ENCODE peak calls at places on chromosomes 12 and 14, in four cellular contexts. One of them, this sample, is unnamed.
A peak's percentile ranks its signal among the peaks of the same experiment; 100 is the strongest.

GRCh38 chr12:132158677-132159554 is 14.7 kb downstream of the NOC4L start:
- DNase-seq in brain microvascular endothelial cell: no peak
- DNase-seq in GM12865: no peak
- DNase-seq in ovary: no peak
- DNase-seq in this sample: no peak

GRCh38 chr12:89874146-89874545 is 165.5 kb upstream of the ATP2B1 start:
- DNase-seq in brain microvascular endothelial cell: no peak
- DNase-seq in GM12865: no peak
- DNase-seq in ovary: no peak
- DNase-seq in this sample: no peak

GRCh38 chr12:120928864-120929652 is 24.9 kb upstream of the SPPL3 start:
- DNase-seq in brain microvascular endothelial cell: no peak
- DNase-seq in GM12865: no peak
- DNase-seq in ovary: no peak
- DNase-seq in this sample: no peak

GRCh38 chr14:38210168-38210567 is 2.5 kb downstream of the SSTR1 start:
- DNase-seq in brain microvascular endothelial cell: no peak
- DNase-seq in GM12865: no peak
- DNase-seq in ovary: no peak
- DNase-seq in this sample: no peak

GRCh38 chr12:46941981-46942380 is 116.2 kb upstream of the SLC38A4 start:
- DNase-seq in brain microvascular endothelial cell: no peak
- DNase-seq in GM12865: no peak
- DNase-seq in ovary: no peak
- DNase-seq in this sample: no peak

GRCh38 chr12:26445909-26446308 is 250.5 kb downstream of the SSPN start:
- DNase-seq in brain microvascular endothelial cell: no peak
- DNase-seq in GM12865: no peak
- DNase-seq in ovary: no peak
- DNase-seq in this sample: no peak

GRCh38 chr12:53044896-53045571 is 4.8 kb upstream of the TNS2 start:
- DNase-seq in brain microvascular endothelial cell: no peak
- DNase-seq in GM12865: no peak
- DNase-seq in ovary: peak; percentile 30
- DNase-seq in this sample: no peak

GRCh38 chr12:18564306-18564705 is 173.5 kb downstream of the PLCZ1 start:
- DNase-seq in brain microvascular endothelial cell: no peak
- DNase-seq in GM12865: no peak
- DNase-seq in ovary: no peak
- DNase-seq in this sample: no peak

GRCh38 chr12:109239179-109239578 is 69.9 kb downstream of the FOXN4 start:
- DNase-seq in brain microvascular endothelial cell: no peak
- DNase-seq in GM12865: no peak
- DNase-seq in ovary: no peak
- DNase-seq in this sample: no peak

GRCh38 chr12:118120579-118121363 is 15.2 kb upstream of the PEBP1 start:
- DNase-seq in brain microvascular endothelial cell: peak; percentile 72
- DNase-seq in GM12865: peak; percentile 82
- DNase-seq in ovary: peak; percentile 85
- DNase-seq in this sample: peak; percentile 39

GRCh38 chr12:124718458-124718857 is 145.2 kb downstream of the SCARB1 start:
- DNase-seq in brain microvascular endothelial cell: no peak
- DNase-seq in GM12865: no peak
- DNase-seq in ovary: no peak
- DNase-seq in this sample: no peak
- TF ChIP-seq CTCF in brain microvascular endothelial cell: no peak
- TF ChIP-seq CTCF in GM12865: no peak
- TF ChIP-seq CTCF in ovary: no peak
- TF ChIP-seq CTCF in this sample: no peak

DNA sequence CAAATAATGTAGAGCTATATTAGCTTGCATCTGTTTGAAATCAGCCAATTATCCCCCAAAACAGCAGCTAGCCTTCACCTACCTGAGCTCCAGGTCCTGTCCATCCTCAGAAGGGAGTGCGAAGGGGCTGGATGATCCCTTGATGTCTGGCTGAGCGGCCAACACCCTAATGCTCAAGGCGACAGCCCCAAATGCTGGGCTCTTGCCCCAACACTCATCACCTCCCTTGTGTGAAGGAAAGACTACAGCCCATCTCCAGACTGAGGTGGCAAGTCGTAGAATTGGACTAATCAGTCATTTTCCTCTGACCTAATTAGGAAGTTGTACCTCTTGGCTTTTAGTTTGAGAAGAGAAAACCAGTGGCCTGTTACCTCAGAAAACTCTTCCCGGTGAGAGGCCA is 16.3 kb upstream of the MDM1 start:
- DNase-seq in brain microvascular endothelial cell: no peak
- DNase-seq in GM12865: no peak
- DNase-seq in ovary: no peak
- DNase-seq in this sample: no peak
- H3K4me3 ChIP-seq in brain microvascular endothelial cell: no peak overlapping the region
- H3K4me3 ChIP-seq in GM12865: no peak overlapping the region
- H3K4me3 ChIP-seq in ovary: no peak overlapping the region
- H3K4me3 ChIP-seq in this sample: no peak overlapping the region

GRCh38 chr12:751192-751827 is 1.1 kb upstream of the WNK1 start:
- DNase-seq in brain microvascular endothelial cell: peak; percentile 94
- DNase-seq in GM12865: peak; percentile 99
- DNase-seq in ovary: peak; percentile 91
- DNase-seq in this sample: peak; percentile 95
- TF ChIP-seq CTCF in brain microvascular endothelial cell: peak; percentile 90
- TF ChIP-seq CTCF in GM12865: peak; percentile 74
- TF ChIP-seq CTCF in ovary: peak; percentile 49
- TF ChIP-seq CTCF in this sample: peak; percentile 83

GRCh38 chr14:20680363-20680762 is 4.0 kb upstream of the RNASE4 start:
- DNase-seq in brain microvascular endothelial cell: no peak
- DNase-seq in GM12865: no peak
- DNase-seq in ovary: no peak
- DNase-seq in this sample: no peak
- H3K4me3 ChIP-seq in brain microvascular endothelial cell: no peak overlapping the region
- H3K4me3 ChIP-seq in GM12865: peak overlapping the region; percentile 78
- H3K4me3 ChIP-seq in ovary: no peak overlapping the region
- H3K4me3 ChIP-seq in this sample: peak overlapping the region; percentile 81

GRCh38 chr12:8680533-8680932 is 17.3 kb upstream of the RIMKLB start:
- DNase-seq in brain microvascular endothelial cell: no peak
- DNase-seq in GM12865: no peak
- DNase-seq in ovary: no peak
- DNase-seq in this sample: no peak
- TF ChIP-seq CTCF in brain microvascular endothelial cell: peak; percentile 21
- TF ChIP-seq CTCF in GM12865: no peak
- TF ChIP-seq CTCF in ovary: no peak
- TF ChIP-seq CTCF in this sample: peak; percentile 10

DNA sequence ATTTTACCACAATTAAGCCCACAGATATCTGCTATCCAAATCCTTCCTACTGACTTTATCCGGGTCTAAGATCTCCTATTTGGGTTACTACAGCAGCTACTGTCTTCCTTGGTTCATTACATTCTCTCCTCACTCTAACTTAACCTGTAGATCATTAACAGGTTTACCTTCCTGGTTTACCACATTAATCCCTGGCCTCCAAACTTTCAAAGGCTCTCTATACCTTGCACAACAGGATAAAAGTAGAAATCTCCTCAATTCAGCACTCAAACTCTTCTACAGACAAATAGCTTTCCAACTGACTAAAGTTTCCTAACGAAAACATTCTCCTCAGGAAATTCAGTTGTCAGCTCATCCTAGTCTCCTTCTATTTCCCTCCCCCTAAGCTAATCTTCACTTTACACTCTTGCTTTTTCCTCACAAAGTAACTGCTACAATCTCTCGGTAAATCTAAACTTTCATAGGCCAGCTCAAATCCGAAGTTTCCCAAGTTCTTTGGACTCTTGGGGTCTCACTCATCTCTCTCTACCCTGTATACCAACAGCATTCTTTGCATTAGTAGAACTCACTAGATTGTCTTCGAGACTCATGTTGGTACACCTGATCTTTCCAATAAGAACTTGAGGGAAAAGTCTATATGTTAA is 2.7 kb downstream of the BTBD7 start:
- DNase-seq in brain microvascular endothelial cell: no peak
- DNase-seq in GM12865: no peak
- DNase-seq in ovary: no peak
- DNase-seq in this sample: no peak
- H3K4me3 ChIP-seq in brain microvascular endothelial cell: no peak overlapping the region
- H3K4me3 ChIP-seq in GM12865: no peak overlapping the region
- H3K4me3 ChIP-seq in ovary: no peak overlapping the region
- H3K4me3 ChIP-seq in this sample: no peak overlapping the region

DNA sequence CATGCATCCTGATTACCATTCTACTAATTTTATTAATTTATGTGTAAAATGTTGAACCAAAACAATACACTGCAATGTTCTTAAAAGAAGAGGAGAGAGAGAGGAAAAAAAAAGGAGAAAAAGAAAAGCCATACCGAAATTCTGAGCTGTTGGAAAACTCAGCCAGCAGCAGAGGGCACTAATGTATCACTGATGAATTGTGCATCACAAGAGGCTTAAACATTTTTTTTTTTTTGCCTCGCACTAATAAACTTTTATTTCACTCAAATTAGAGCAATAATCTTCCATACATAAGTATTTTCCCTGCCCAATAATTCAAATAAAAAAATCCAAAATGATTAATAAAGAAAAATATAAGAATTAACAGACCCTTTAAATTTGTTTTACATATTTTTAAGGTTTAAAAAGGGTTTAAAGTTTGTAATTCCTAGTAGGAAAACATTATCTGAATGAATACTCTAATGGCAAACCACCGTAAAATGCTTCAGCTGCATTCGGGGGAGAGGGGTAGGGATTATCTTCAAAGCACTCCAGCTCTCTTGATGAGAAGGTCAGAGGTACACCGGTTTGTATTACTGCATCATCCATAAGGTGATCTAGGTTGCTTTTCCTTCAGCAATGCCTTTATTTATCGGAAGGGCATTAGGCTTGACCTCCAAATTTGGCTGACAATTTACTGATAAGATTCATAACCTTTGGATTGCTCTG is 41.9 kb downstream of the ATP23 start:
- DNase-seq in brain microvascular endothelial cell: peak; percentile 52
- DNase-seq in GM12865: peak; percentile 32
- DNase-seq in ovary: peak; percentile 27
- DNase-seq in this sample: peak; percentile 53
- TF ChIP-seq CTCF in brain microvascular endothelial cell: peak; percentile 76
- TF ChIP-seq CTCF in GM12865: peak; percentile 32
- TF ChIP-seq CTCF in ovary: no peak
- TF ChIP-seq CTCF in this sample: peak; percentile 65

GRCh38 chr14:61569783-61570182 is 125.5 kb upstream of the HIF1A start:
- DNase-seq in brain microvascular endothelial cell: peak; percentile 84
- DNase-seq in GM12865: no peak
- DNase-seq in ovary: no peak
- DNase-seq in this sample: peak; percentile 82

GRCh38 chr14:61566537-61567225 is 128.6 kb upstream of the HIF1A start:
- DNase-seq in brain microvascular endothelial cell: no peak
- DNase-seq in GM12865: no peak
- DNase-seq in ovary: no peak
- DNase-seq in this sample: no peak

GRCh38 chr14:61569308-61569707 is 126.0 kb upstream of the HIF1A start:
- DNase-seq in brain microvascular endothelial cell: no peak
- DNase-seq in GM12865: no peak
- DNase-seq in ovary: no peak
- DNase-seq in this sample: no peak

GRCh38 chr14:61568572-61569011 is 126.7 kb upstream of the HIF1A start:
- DNase-seq in brain microvascular endothelial cell: no peak
- DNase-seq in GM12865: peak; percentile 80
- DNase-seq in ovary: no peak
- DNase-seq in this sample: no peak

GRCh38 chr14:61567838-61568571 is 127.3 kb upstream of the HIF1A start:
- DNase-seq in brain microvascular endothelial cell: no peak
- DNase-seq in GM12865: peak; percentile 33
- DNase-seq in ovary: no peak
- DNase-seq in this sample: no peak
- H3K4me3 ChIP-seq in brain microvascular endothelial cell: peak overlapping the region; percentile 10
- H3K4me3 ChIP-seq in GM12865: peak overlapping the region; percentile 37
- H3K4me3 ChIP-seq in ovary: no peak overlapping the region
- H3K4me3 ChIP-seq in this sample: no peak overlapping the region

DNA sequence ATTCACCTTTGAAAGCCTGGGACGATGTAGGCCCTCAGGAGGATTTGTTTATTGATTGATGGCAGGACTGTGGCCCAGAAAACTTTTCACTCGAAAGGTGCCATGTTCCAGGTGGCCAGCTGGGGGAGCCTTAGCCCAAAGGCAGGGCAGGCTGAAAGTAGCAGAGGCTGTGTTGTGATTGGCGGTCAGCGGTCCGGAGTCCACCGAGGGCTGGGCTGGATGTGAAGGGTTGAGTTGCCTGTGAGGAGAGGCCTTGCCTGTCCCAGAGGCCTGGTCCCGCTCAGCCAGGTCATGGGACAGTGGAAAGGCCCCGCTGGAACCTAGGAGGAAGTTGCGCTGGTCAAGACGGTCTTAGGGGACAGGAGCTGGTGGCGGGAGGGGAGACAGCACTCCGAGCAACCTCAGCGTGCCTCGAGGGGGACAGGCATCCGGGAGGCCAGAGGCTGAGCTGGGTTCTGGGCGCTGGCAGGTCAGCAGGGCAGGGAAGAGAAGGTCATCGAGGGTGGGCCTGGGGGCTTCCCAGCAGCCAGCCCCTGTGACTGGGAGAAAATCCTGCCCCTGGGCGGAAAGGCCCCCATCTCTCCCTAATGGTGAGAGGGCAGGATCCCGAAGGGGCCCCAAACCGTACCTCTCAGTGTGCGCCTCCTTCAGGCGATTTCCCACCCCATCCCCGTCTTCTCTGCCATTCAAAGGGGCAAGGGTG is 26.3 kb downstream of the CMA1 start:
- DNase-seq in brain microvascular endothelial cell: peak; percentile 12
- DNase-seq in GM12865: peak; percentile 82
- DNase-seq in ovary: no peak
- DNase-seq in this sample: no peak
- TF ChIP-seq CTCF in brain microvascular endothelial cell: peak; percentile 73
- TF ChIP-seq CTCF in GM12865: peak; percentile 92
- TF ChIP-seq CTCF in ovary: no peak
- TF ChIP-seq CTCF in this sample: peak; percentile 51

GRCh38 chr14:50856660-50857059 is 15.2 kb upstream of the ABHD12B start:
- DNase-seq in brain microvascular endothelial cell: no peak
- DNase-seq in GM12865: no peak
- DNase-seq in ovary: no peak
- DNase-seq in this sample: no peak

GRCh38 chr14:50860478-50861086 is 11.3 kb upstream of the ABHD12B start:
- DNase-seq in brain microvascular endothelial cell: peak; percentile 83
- DNase-seq in GM12865: peak; percentile 90
- DNase-seq in ovary: peak; percentile 85
- DNase-seq in this sample: peak; percentile 78

GRCh38 chr14:50862171-50862570 is 9.7 kb upstream of the ABHD12B start:
- DNase-seq in brain microvascular endothelial cell: no peak
- DNase-seq in GM12865: no peak
- DNase-seq in ovary: no peak
- DNase-seq in this sample: no peak

GRCh38 chr14:50855558-50855957 is 16.3 kb upstream of the ABHD12B start:
- DNase-seq in brain microvascular endothelial cell: no peak
- DNase-seq in GM12865: no peak
- DNase-seq in ovary: no peak
- DNase-seq in this sample: no peak

GRCh38 chr14:50859296-50859624 is 12.6 kb upstream of the ABHD12B start:
- DNase-seq in brain microvascular endothelial cell: no peak
- DNase-seq in GM12865: peak; percentile 11
- DNase-seq in ovary: no peak
- DNase-seq in this sample: no peak
- H3K4me3 ChIP-seq in brain microvascular endothelial cell: peak overlapping the region; percentile 67
- H3K4me3 ChIP-seq in GM12865: peak overlapping the region; percentile 75
- H3K4me3 ChIP-seq in ovary: peak overlapping the region; percentile 51
- H3K4me3 ChIP-seq in this sample: peak overlapping the region; percentile 45

This sample was measured in astrocyte of the cerebellum.